ENCODE peak calls at places on chromosomes 11 and 22, in ten cellular contexts. L is heart left ventricle, R is uterus, O is body of pancreas, F is A549, E is upper lobe of left lung, U is H54, A is sigmoid colon, J is spleen, Y is stomach. K is an unnamed sample.

GRCh38 chr11:122344281-122344680 is 228.3 kb upstream of the BLID start:
- DNase-seq in L (no peak), R (no peak), O (no peak), F (no peak), E (no peak), U (no peak), A (no peak), J (no peak), Y (no peak), K (no peak)

GRCh38 chr22:45151503-45151902 is 12.2 kb upstream of the NUP50 start:
- DNase-seq in L (no peak), R (no peak), O (no peak), F (no peak), E (no peak), U (no peak), A (no peak), J (no peak), Y (no peak), K (no peak)

GRCh38 chr11:65553301-65554001 is 4.7 kb downstream of the LTBP3 start:
- DNase-seq in L (no peak), R (no peak), O (no peak), F (no peak), E (no peak), U (no peak), A (no peak), J (peak), Y (no peak), K (no peak)

GRCh38 chr11:124831897-124832296 is 31.7 kb upstream of the MSANTD2 start:
- DNase-seq in L (no peak), R (no peak), O (no peak), F (no peak), E (no peak), U (no peak), A (no peak), J (no peak), Y (no peak), K (no peak)

GRCh38 chr11:113781682-113782081 is 2.1 kb downstream of the CLDN25 start:
- DNase-seq in L (no peak), R (no peak), O (no peak), F (no peak), E (no peak), U (no peak), A (no peak), J (no peak), Y (no peak), K (no peak)

GRCh38 chr22:29112680-29113079 is 39.8 kb downstream of the KREMEN1 start:
- DNase-seq in L (no peak), R (no peak), O (no peak), F (no peak), E (no peak), U (no peak), A (no peak), J (no peak), Y (no peak), K (no peak)

GRCh38 chr22:22380098-22381030 is 128.2 kb downstream of the ZNF280B start:
- DNase-seq in L (no peak), R (no peak), O (no peak), F (no peak), E (no peak), U (no peak), A (no peak), J (peak), Y (no peak), K (no peak)

GRCh38 chr22:25772288-25772687 is 30.3 kb downstream of the MYO18B start:
- DNase-seq in L (no peak), R (no peak), O (no peak), F (no peak), E (no peak), U (no peak), A (no peak), J (no peak), Y (no peak), K (no peak)

GRCh38 chr11:134258577-134258976 is 5.2 kb downstream of the ACAD8 start:
- DNase-seq in L (no peak), R (no peak), O (no peak), F (no peak), E (peak), U (no peak), A (no peak), J (no peak), Y (no peak), K (no peak)

GRCh38 chr22:43883012-43883661 is 8.7 kb downstream of the PNPLA5 start:
- DNase-seq in L (no peak), R (no peak), O (peak), F (peak), E (no peak), U (peak), A (peak), J (peak), Y (peak), K (peak)

GRCh38 chr11:84922836-84923235 is 704.3 kb downstream of the DLG2 start:
- DNase-seq in L (no peak), R (no peak), O (no peak), F (no peak), E (no peak), U (no peak), A (no peak), J (no peak), Y (no peak), K (no peak)

GRCh38 chr11:108511851-108512474 is 13.8 kb upstream of the POGLUT3 start:
- DNase-seq in L (no peak), R (no peak), O (no peak), F (no peak), E (no peak), U (no peak), A (no peak), J (no peak), Y (no peak), K (no peak)

GRCh38 chr11:134752964-134753804 is 341.1 kb upstream of the B3GAT1 start:
- DNase-seq in L (no peak), R (no peak), O (no peak), F (no peak), E (no peak), U (no peak), A (no peak), J (no peak), Y (no peak), K (no peak)

GRCh38 chr11:80700386-80700785 is 1259.6 kb upstream of the TENM4 start:
- DNase-seq in L (no peak), R (no peak), O (no peak), F (no peak), E (no peak), U (no peak), A (no peak), J (no peak), Y (no peak), K (no peak)

GRCh38 chr11:132244871-132245557 is 874.6 kb downstream of the NTM start:
- DNase-seq in L (no peak), R (no peak), O (no peak), F (no peak), E (no peak), U (no peak), A (no peak), J (no peak), Y (no peak), K (no peak)

GRCh38 chr11:108897071-108897481 is 232.2 kb downstream of the DDX10 start:
- DNase-seq in L (no peak), R (no peak), O (no peak), F (no peak), E (no peak), U (no peak), A (no peak), J (no peak), Y (no peak), K (no peak)

DNA sequence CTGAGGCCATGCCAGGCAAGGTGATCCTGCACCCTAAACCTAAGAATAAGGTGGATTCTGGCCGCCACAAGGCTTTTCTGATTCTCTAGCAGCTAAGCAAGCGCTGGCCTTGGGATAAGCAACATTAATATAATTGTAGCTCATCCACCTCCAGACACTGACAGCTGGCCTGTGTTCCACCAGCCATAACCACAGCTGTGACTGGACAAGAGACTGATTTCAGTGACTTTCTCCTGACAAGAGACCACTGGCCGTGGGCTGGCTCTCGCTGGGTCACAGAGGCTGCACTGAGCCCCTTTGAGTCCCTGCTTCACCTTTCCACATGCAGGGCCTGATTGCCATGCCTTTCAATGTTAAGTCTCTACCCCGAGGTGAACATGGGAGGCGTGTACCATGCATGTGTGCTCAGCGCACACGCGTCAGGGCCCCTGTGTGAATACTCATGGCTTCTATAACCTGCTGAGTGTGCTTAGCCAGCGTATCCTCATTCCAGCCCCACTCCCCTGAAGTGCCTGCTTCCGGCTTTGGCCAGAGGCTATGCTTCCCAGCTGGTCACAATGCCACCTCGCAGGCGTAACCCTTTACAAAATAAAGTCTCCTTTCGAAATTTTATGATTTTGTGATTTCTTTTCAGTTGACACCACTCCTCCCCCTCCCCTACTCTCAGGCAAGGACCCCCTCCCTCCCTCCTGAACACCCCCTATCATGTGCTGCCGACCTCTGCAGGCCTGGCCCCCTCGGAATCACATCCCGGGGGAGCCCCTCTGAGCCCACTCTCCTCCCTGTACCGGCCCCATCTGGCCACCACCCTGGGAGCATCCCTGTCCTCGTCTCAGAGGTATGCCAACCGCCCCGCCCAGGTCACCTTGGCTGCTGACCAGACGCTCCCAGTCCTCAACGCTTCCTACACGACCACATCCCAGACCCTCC is 128.1 kb downstream of the CTTN start:
- DNase-seq in L (peak), R (no peak), O (no peak), F (no peak), E (peak), U (no peak), A (no peak), J (peak), Y (no peak), K (no peak)
- TF ChIP-seq POLR2A in L (no peak), R (no peak), O (no peak), F (no peak), E (no peak), U (no peak), A (no peak), J (no peak), Y (no peak), K (no peak)

GRCh38 chr22:23898006-23898974 is 4.1 kb downstream of the MIF start:
- DNase-seq in L (no peak), R (no peak), O (no peak), F (no peak), E (no peak), U (no peak), A (no peak), J (no peak), Y (no peak), K (no peak)
- TF ChIP-seq POLR2A in L (no peak), R (no peak), O (no peak), F (no peak), E (no peak), U (no peak), A (no peak), J (no peak), Y (no peak), K (no peak)

GRCh38 chr11:120184371-120184945 is 26.4 kb upstream of the OAF start:
- DNase-seq in L (peak), R (peak), O (peak), F (no peak), E (peak), U (no peak), A (peak), J (no peak), Y (peak), K (peak)
- TF ChIP-seq POLR2A in L (no peak), R (no peak), O (no peak), F (no peak), E (no peak), U (no peak), A (no peak), J (no peak), Y (no peak), K (no peak)

DNA sequence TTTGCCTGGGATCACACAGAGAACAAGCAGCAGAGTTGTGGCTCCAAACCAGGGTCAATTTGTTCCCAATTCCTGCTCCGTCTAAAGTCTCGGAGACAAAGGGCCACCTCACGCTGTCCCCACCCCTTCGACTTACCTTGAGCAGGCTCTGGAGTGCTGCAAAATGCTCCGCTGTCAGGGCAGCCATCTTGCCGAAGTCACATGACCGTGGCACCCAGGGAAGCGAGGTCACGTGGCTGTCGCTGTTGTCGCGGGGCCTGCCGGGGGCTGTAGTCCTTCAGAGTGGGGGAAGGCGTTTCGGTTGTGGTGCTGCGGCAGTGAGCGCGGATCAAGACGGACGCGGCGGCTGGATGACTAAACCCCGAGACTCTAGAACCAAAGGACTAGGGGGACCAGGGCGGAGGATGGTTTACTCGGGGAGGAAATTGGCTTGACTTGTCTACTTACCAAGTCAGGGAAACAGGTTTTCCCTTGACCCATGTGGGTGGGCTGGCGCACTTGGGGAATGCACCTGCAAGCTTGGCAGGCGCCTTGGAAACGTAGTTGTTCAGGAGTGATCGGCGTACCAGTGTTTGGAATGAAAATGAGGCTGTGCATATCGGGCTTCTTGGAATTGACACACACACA is at the start of gene COMMD9:
- DNase-seq in L (peak), R (peak), O (peak), F (peak), E (peak), U (peak), A (peak), J (peak), Y (peak), K (peak)
- TF ChIP-seq POLR2A in L (no peak), R (no peak), O (peak), F (peak), E (no peak), U (peak), A (no peak), J (peak), Y (no peak), K (peak)

GRCh38 chr11:111730871-111731591 is 35.2 kb downstream of the PPP2R1B start:
- DNase-seq in L (no peak), R (no peak), O (peak), F (no peak), E (no peak), U (no peak), A (peak), J (peak), Y (peak), K (peak)
- TF ChIP-seq POLR2A in L (no peak), R (no peak), O (peak), F (no peak), E (no peak), U (no peak), A (no peak), J (no peak), Y (peak), K (no peak)

GRCh38 chr11:61950035-61950547 is at the start of gene BEST1:
- DNase-seq in L (no peak), R (no peak), O (no peak), F (no peak), E (no peak), U (no peak), A (no peak), J (no peak), Y (no peak), K (no peak)
- TF ChIP-seq POLR2A in L (no peak), R (no peak), O (no peak), F (no peak), E (no peak), U (no peak), A (no peak), J (no peak), Y (no peak), K (no peak)